ENCODE peak calls at places on chromosomes 6 and 20, in four cellular contexts. B is HepG2, H is GM12878, Q is A549. A is an unnamed sample.

GRCh38 chr6:41723178-41723935 is 12.1 kb downstream of the TFEB start:
- DNase-seq in H (no peak), B (peak), Q (peak), A (peak)

GRCh38 chr6:19454296-19454998 is 382.7 kb upstream of the ID4 start:
- DNase-seq in H (no peak), Q (no peak), B (no peak), A (no peak)

GRCh38 chr20:4545526-4545925 is 176.2 kb upstream of the PRND start:
- DNase-seq in B (no peak), H (no peak), Q (no peak), A (no peak)

GRCh38 chr6:135195045-135195444 is 13.9 kb downstream of the MYB start:
- DNase-seq in Q (no peak), H (no peak), B (no peak), A (no peak)

GRCh38 chr6:65557224-65557623 is 149.8 kb downstream of the EYS start:
- DNase-seq in H (no peak), Q (no peak), B (no peak), A (no peak)

GRCh38 chr6:144294016-144294415 is 8.9 kb downstream of the UTRN start:
- DNase-seq in H (no peak), B (no peak), Q (no peak), A (no peak)

GRCh38 chr6:18260448-18261106 is 3.8 kb downstream of the DEK start:
- DNase-seq in B (peak), H (peak), Q (no peak), A (no peak)

GRCh38 chr6:126804255-126805064 is 314.0 kb upstream of the RSPO3 start:
- DNase-seq in B (peak), H (no peak), Q (peak), A (peak)

GRCh38 chr6:154399097-154399496 is 42.5 kb upstream of the IPCEF1 start:
- DNase-seq in Q (no peak), H (no peak), B (no peak), A (no peak)

GRCh38 chr6:12075067-12075563 is 63.0 kb downstream of the HIVEP1 start:
- DNase-seq in H (no peak), Q (no peak), B (peak), A (peak)

GRCh38 chr6:141724731-141725130 is 408.0 kb upstream of the GJE1 start:
- DNase-seq in Q (no peak), B (no peak), H (no peak), A (no peak)

GRCh38 chr6:161000632-161001031 is 9.1 kb downstream of the MAP3K4 start:
- DNase-seq in B (no peak), H (no peak), Q (no peak), A (no peak)

GRCh38 chr6:161001421-161001820 is 9.9 kb downstream of the MAP3K4 start:
- DNase-seq in B (peak), Q (no peak), H (no peak), A (no peak)

GRCh38 chr6:160998217-160998616 is 6.6 kb downstream of the MAP3K4 start:
- DNase-seq in Q (no peak), H (no peak), B (no peak), A (no peak)

GRCh38 chr6:160996316-160996715 is 4.7 kb downstream of the MAP3K4 start:
- DNase-seq in Q (no peak), H (no peak), B (no peak), A (no peak)

GRCh38 chr6:160999508-160999907 is 7.9 kb downstream of the MAP3K4 start:
- DNase-seq in H (no peak), Q (no peak), B (no peak), A (no peak)
- TF ChIP-seq USF2 in H (no peak), Q (no peak), B (no peak), A (no peak)

GRCh38 chr6:136517002-136517401 is 33.2 kb downstream of the MAP7 start:
- DNase-seq in B (no peak), H (no peak), Q (peak), A (no peak)
- TF ChIP-seq CHD4 in B (no peak), H (no peak), Q (no peak), A (no peak)

GRCh38 chr6:149237464-149237863 is 80.0 kb upstream of the TAB2 start:
- DNase-seq in Q (no peak), B (no peak), H (no peak), A (no peak)

GRCh38 chr6:149234051-149234962 is 83.2 kb upstream of the TAB2 start:
- DNase-seq in H (no peak), B (no peak), Q (no peak), A (no peak)

GRCh38 chr6:149236584-149236983 is 80.9 kb upstream of the TAB2 start:
- DNase-seq in Q (no peak), B (no peak), H (no peak), A (no peak)

GRCh38 chr6:149233056-149233715 is 84.3 kb upstream of the TAB2 start:
- DNase-seq in Q (peak), B (peak), H (no peak), A (peak)

GRCh38 chr6:149235130-149235561 is 82.4 kb upstream of the TAB2 start:
- DNase-seq in Q (peak), H (peak), B (peak), A (no peak)
- TF ChIP-seq USF2 in Q (no peak), H (no peak), B (no peak), A (no peak)

DNA sequence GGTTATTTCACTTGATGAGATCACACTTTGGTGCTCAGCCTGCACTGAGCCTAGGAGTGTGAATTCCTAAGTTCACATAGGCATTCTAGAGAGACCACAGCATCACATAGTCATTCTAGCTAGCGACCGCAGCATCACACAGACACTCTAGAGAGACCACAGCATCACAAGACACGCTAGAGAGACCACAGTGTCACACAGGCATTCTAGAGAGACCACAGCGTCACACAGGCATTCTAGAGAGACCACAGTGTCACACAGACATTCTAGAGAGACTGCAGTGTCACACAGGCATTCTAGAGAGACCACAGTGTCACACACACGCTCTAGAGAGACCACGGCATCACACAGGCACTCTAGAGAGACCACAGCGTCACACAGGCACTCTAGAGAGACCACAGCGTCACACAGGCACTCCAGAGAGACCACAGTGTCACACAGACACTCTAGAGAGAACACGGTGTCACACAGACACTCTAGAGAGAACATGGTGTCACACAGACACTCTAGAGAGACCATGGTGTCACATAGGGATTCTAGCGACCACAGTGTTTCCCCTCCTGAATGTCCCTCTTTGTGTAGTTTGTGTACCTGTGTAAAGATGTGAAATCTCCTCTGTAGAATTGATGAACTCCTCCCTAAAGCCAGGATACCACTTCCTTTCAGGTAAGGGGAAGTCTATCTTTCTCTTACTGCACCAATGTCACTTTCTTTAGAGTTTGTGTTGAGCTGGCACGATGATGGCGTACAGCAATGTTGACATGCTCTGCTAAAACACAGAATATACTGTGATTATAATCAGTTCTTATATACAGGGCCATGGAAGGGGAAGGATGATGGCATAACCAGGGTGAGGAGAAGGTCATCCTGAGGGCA is 169.4 kb downstream of the ZDHHC14 start:
- DNase-seq in H (no peak), Q (no peak), B (no peak), A (no peak)
- TF ChIP-seq CHD4 in H (no peak), Q (no peak), B (no peak), A (no peak)

GRCh38 chr6:322205-322930 is 30.1 kb downstream of the DUSP22 start:
- DNase-seq in H (no peak), B (no peak), Q (no peak), A (peak)
- TF ChIP-seq USF2 in H (no peak), B (no peak), Q (no peak), A (no peak)

GRCh38 chr20:63004607-63005211 is 2.1 kb downstream of the BHLHE23 start:
- DNase-seq in H (no peak), B (no peak), Q (no peak), A (no peak)

GRCh38 chr20:63006611-63007471 is at the start of gene BHLHE23:
- DNase-seq in B (no peak), H (no peak), Q (no peak), A (no peak)

GRCh38 chr20:63007472-63007721 is 633 bp upstream of the BHLHE23 start:
- DNase-seq in B (no peak), Q (no peak), H (no peak), A (no peak)

GRCh38 chr20:63005240-63005861 is 1.4 kb downstream of the BHLHE23 start:
- DNase-seq in H (no peak), B (no peak), Q (no peak), A (no peak)

DNA sequence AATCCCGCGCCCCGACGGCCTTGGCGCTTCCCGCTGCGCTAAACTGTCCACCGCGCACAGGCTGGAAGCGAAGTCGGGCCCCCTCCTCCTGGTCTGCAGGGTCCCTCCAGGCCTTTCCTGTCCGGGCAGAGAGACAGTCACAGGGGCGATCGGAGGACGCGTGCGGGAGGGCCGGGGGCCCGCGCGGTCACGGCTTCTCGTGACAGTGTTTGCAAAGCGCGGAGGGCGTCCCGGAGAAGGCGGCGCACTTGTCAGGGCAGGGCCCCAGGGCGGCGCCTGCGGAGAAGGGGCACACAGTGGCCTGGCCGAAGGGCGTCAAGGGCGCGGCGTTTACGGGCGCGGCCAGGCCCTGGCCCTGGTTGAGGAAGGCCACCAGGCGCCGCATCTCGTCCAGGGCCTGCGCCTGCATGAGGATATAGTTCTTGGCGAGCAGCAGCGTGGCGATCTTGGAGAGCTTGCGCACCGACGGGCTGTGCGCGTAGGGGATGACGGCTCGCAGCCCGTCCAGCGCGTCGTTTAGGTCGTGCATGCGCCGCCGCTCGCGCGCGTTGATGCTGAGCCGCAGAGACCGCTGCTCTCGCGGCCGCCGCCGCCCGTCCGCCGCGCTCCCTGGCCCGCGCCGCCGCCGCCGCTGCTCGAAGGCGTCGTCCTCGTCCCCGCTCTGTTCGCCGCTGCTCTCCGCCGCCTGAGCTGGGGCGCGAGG is 751 bp downstream of the BHLHE23 start:
- DNase-seq in Q (peak), H (no peak), B (no peak), A (no peak)
- TF ChIP-seq CHD4 in Q (no peak), H (no peak), B (no peak), A (no peak)

GRCh38 chr20:11274137-11274536 is 600.3 kb upstream of the JAG1 start:
- DNase-seq in B (peak), H (no peak), Q (peak), A (peak)
- TF ChIP-seq USF2 in B (no peak), H (no peak), Q (no peak), A (no peak)

GRCh38 chr6:20541387-20541786 is 7.1 kb downstream of the CDKAL1 start:
- DNase-seq in B (no peak), H (no peak), Q (no peak), A (no peak)

GRCh38 chr6:20538131-20538662 is 3.9 kb downstream of the CDKAL1 start:
- DNase-seq in B (no peak), Q (no peak), H (no peak), A (no peak)

GRCh38 chr6:20540683-20541082 is 6.4 kb downstream of the CDKAL1 start:
- DNase-seq in B (peak), H (no peak), Q (no peak), A (no peak)

GRCh38 chr6:20542927-20543602 is 8.8 kb downstream of the CDKAL1 start:
- DNase-seq in Q (peak), B (peak), H (peak), A (no peak)

DNA sequence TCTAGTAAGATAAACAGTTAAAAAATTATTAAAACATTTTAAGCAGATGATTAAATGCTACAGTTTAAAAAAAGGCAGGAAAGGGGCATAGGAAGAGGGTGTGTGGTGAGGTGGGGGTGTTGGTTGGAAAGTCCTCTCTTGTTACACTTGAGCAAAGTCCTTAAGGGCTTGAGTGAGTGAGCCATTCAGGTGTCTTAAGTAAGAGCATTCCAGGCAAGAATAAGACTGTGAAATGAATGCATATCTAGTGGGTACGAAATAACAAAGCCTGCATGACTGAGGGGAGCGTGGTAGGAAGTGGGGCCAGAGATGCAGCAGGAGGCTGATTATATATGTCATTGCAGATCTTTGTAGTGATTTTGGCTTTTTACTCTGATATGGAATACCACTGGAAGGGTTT is 5.1 kb downstream of the CDKAL1 start:
- DNase-seq in Q (no peak), H (no peak), B (no peak), A (no peak)
- TF ChIP-seq CHD4 in Q (no peak), H (no peak), B (no peak), A (no peak)

A was measured in K562.